ENCODE peak calls at places on chromosome 9, in four cellular contexts. V, F, D and L are unnamed samples.

GRCh38 chr9:97518909-97519307 is 17.4 kb downstream of the TMOD1 start:
- DNase-seq in V (no peak), F (no peak), D (no peak), L (no peak)

GRCh38 chr9:107226431-107226830 is 56.6 kb upstream of the RAD23B start:
- DNase-seq in V (no peak), F (peak; percentile 26), D (no peak), L (peak; percentile 7)

GRCh38 chr9:128554155-128554862 is 1.9 kb downstream of the SPTAN1 start:
- DNase-seq in F (peak; percentile 38), V (no peak), D (peak; percentile 27), L (no peak)

GRCh38 chr9:70429899-70430298 is 15.4 kb upstream of the KLF9 start:
- DNase-seq in D (no peak), V (no peak), F (no peak), L (no peak)

GRCh38 chr9:104276709-104277245 is 182.7 kb downstream of the SMC2 start:
- DNase-seq in F (no peak), V (no peak), D (no peak), L (no peak)

GRCh38 chr9:111959468-111959941 is 62.9 kb downstream of the UGCG start:
- DNase-seq in F (no peak), D (no peak), V (no peak), L (no peak)

GRCh38 chr9:91428431-91428830 is 4.8 kb upstream of the NFIL3 start:
- DNase-seq in D (no peak), V (no peak), F (no peak), L (peak; percentile 68)

GRCh38 chr9:126957687-126958053 is 43.1 kb downstream of the RALGPS1 start:
- DNase-seq in F (peak; percentile 20), V (no peak), D (no peak), L (no peak)

GRCh38 chr9:15299374-15299939 is 7.6 kb downstream of the TTC39B start:
- DNase-seq in V (no peak), F (no peak), D (peak; percentile 53), L (no peak)

GRCh38 chr9:12723409-12724028 is 30.3 kb downstream of the TYRP1 start:
- DNase-seq in F (no peak), D (no peak), V (no peak), L (no peak)

GRCh38 chr9:91445135-91445534 is 21.5 kb upstream of the NFIL3 start:
- DNase-seq in F (no peak), D (no peak), V (no peak), L (no peak)

GRCh38 chr9:133945977-133946753 is 46.0 kb downstream of the VAV2 start:
- DNase-seq in V (no peak), D (no peak), F (no peak), L (no peak)

GRCh38 chr9:3741729-3742128 is 215.9 kb upstream of the RFX3 start:
- DNase-seq in V (no peak), D (no peak), F (no peak), L (no peak)

GRCh38 chr9:3750311-3750710 is 224.5 kb upstream of the RFX3 start:
- DNase-seq in D (no peak), V (no peak), F (no peak), L (no peak)

GRCh38 chr9:3751125-3751758 is 225.4 kb upstream of the RFX3 start:
- DNase-seq in D (no peak), V (no peak), F (no peak), L (peak; percentile 12)

GRCh38 chr9:3743901-3744413 is 218.2 kb upstream of the RFX3 start:
- DNase-seq in F (no peak), D (no peak), V (no peak), L (no peak)

DNA sequence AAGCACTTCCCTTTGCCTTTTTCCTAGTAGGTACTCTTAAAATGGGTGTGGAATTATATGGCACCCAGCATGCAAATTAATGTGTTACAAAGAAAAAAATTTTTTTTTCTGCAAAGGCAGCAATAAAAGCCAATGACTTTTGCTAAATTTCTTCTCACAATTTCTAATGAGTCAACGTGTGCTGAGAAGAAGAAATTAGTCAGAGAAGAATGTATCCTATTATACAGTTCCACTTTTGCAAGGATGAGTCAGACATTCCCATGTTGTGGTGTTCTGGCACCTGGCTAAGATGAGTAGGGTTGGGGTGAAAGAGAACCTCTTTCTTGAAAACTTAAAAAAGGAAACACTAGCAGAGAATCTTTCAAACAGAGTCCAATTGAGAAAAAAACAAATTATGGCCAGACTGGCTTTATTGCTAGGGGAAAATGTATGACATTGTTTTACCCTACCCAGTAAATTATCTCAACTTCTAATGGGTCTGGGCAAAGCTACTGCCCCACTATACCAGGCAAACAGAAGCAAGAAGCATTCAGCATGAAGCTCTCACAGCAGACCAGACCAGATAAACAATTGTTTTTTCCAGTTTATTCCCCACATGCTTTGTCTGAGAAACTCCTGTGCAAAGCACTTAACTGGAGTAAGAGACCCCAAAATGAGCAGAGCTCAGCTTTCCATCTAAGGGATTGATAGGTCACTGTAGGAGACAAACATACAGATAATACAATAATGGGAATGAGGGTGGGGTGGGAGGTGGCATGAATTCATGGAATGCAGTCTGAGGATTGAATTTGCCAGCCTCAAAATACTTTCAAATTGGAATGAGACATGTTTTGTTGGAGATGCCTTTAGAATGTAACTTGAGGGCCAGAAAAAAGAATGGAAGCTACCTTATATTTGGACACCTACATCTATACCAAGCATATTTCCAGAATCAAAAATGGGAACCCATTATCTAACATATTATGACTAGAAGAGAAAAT is 220.8 kb upstream of the RFX3 start:
- DNase-seq in F (no peak), V (no peak), D (no peak), L (peak; percentile 14)
- TF ChIP-seq SPI1 in F (no peak), V (no peak), D (no peak), L (no peak)

GRCh38 chr9:26949604-26950003 is 2.6 kb upstream of the PLAA start:
- DNase-seq in V (no peak), D (no peak), F (no peak), L (no peak)
- TF ChIP-seq SPI1 in V (no peak), D (no peak), F (no peak), L (no peak)

GRCh38 chr9:130430232-130430631 is 14.5 kb upstream of the ASS1 start:
- DNase-seq in F (no peak), D (no peak), V (no peak), L (no peak)

GRCh38 chr9:130429407-130429806 is 15.4 kb upstream of the ASS1 start:
- DNase-seq in V (no peak), D (no peak), F (no peak), L (no peak)

GRCh38 chr9:130430734-130431535 is 13.8 kb upstream of the ASS1 start:
- DNase-seq in D (no peak), F (no peak), V (no peak), L (no peak)

GRCh38 chr9:130428096-130428665 is 16.6 kb upstream of the ASS1 start:
- DNase-seq in V (no peak), D (no peak), F (peak; percentile 26), L (no peak)

GRCh38 chr9:130429831-130430230 is 14.9 kb upstream of the ASS1 start:
- DNase-seq in F (no peak), V (no peak), D (no peak), L (no peak)
- TF ChIP-seq SPI1 in F (no peak), V (no peak), D (no peak), L (no peak)

GRCh38 chr9:31185831-31186230 is 1198.6 kb upstream of the ACO1 start:
- DNase-seq in F (no peak), V (no peak), D (no peak), L (no peak)
- TF ChIP-seq SPI1 in F (no peak), V (no peak), D (no peak), L (no peak)

DNA sequence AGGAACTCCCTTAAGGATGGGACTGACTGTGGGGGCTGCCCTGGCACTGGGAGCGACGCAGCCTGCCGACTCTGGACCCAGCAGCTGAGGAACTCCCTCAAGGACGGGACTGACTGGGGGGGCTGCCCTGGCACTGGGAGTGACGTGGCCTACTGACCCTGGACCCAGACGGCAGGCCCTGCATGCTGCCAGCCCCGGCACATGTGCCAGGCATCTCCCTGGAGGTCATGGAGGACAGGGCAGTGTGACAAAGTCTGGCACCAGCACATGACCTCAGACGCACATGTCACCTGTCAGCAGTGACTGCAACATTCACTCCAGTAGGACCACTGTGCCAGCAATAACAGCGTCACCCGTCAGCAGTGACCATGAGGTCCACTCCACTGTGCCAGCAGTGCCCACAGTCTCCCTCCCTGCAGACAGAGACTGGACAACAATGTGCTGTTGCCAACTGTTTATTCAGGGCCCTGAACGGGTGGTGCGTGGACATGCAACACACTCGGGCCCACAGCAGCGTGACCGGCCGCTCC is 4.5 kb downstream of the FBXW5 start:
- DNase-seq in V (no peak), F (no peak), D (no peak), L (no peak)
- TF ChIP-seq SPI1 in V (no peak), F (no peak), D (no peak), L (no peak)

DNA sequence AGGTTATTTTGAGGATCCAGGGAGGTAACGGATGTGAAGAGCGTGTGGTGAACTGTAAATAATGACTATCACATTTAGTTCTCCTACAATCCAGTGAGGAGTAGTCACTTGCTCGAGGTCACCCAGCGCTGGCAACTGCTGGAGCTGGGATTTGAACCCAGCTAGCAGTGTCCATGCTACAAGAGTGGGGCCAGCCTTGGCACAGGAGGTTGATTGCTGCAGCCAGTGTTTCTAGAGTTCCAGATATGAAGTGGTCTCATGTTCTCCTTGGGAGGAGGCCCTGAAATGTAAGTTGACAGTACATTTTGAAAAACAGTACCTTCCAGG is 765 bp downstream of the CCDC107 start:
- DNase-seq in D (no peak), V (no peak), F (no peak), L (no peak)
- TF ChIP-seq SPI1 in D (no peak), V (no peak), F (no peak), L (no peak)

DNA sequence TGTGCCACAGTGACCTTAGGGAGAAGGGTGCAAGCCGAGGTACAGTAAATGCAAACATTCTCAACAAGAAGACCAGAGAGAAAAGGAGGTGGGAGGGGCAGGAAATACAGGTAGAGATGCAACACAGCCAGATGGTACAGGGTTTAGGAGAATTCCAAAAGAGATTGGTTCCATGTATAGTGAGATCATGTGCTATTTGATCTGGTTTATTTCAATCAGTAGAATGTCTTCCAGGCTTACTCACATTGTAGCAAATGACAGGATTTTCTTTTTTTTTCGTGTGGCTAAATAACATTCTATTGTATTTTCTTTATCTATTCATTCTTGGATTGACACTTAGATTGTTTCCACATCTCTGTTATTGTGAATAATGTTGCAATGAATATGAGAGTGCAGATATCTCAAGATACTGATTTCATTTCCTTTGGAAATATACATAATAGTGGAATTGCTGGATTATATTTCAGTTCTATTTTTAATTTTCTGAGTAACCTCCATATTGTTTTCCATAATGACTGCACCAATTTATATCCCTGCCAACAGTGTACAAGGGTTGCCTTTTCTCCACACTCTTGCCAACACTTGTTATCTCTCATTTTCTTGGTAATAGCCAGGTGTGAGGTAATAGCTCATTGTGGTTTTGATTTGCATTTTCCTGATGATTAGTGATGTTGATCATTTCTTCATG is 107.8 kb upstream of the GAS1 start:
- DNase-seq in V (no peak), F (no peak), D (no peak), L (no peak)
- TF ChIP-seq SPI1 in V (no peak), F (no peak), D (no peak), L (no peak)

DNA sequence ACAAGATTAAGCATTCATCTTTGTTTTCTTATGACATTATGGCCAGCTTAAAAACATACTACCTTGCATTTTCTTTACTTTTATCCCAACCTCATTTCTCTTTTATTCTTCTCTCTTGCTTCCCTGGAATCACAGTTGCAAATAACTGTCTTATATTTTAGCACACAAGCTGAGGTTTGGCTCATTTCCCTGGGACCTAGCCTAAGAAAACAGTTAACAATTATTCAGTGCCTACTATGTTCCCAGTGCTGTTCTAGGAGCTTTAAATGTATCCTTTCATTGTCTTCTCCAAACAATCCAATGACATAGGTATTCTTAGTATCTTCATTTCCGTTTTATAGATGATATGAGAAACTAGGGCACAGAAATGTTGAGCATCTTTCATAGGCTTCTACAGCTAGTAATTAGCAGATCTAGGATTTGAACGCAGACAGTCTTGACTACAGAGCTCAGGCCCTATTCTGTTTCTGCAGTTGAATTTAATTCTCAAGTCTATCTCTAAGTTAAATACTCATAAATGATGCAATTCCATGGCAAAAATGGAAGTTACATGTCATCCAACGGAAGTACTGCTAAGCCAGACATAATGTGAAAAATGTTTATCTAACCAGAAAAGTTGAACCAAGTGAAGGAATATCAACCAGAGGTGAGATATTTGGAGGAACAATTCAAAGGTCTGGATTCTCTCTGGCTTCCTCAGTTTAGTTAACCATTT is 52.3 kb upstream of the MTAP start:
- DNase-seq in V (no peak), D (no peak), F (no peak), L (no peak)
- TF ChIP-seq SPI1 in V (no peak), D (no peak), F (no peak), L (no peak)